ENCODE peak calls at places on chromosomes 11 and 22, in four cellular contexts. One of them, this sample, is unnamed.

GRCh38 chr11:87265132-87265531 is 227.4 kb downstream of the TMEM135 start:
- DNase-seq in cardiac muscle cell: no peak
- DNase-seq in prostate gland: no peak
- DNase-seq in CD8-positive, alpha-beta memory T cell: no peak
- DNase-seq in this sample: no peak

GRCh38 chr11:19605500-19606371 is 106.9 kb upstream of the NAV2 start:
- DNase-seq in CD8-positive, alpha-beta memory T cell: no peak
- DNase-seq in cardiac muscle cell: no peak
- DNase-seq in prostate gland: peak; percentile 30
- DNase-seq in this sample: no peak

GRCh38 chr22:44091021-44091721 is 67.1 kb downstream of the PARVB start:
- DNase-seq in cardiac muscle cell: peak; percentile 33
- DNase-seq in prostate gland: no peak
- DNase-seq in CD8-positive, alpha-beta memory T cell: no peak
- DNase-seq in this sample: no peak

GRCh38 chr11:17612221-17613188 is 65.4 kb downstream of the OTOG start:
- DNase-seq in prostate gland: no peak
- DNase-seq in cardiac muscle cell: no peak
- DNase-seq in CD8-positive, alpha-beta memory T cell: no peak
- DNase-seq in this sample: no peak

GRCh38 chr11:2209900-2210321 is 38.3 kb upstream of the TH start:
- DNase-seq in cardiac muscle cell: no peak
- DNase-seq in prostate gland: peak; percentile 3
- DNase-seq in CD8-positive, alpha-beta memory T cell: no peak
- DNase-seq in this sample: no peak

GRCh38 chr22:19057539-19057938 is 64.7 kb downstream of the DGCR2 start:
- DNase-seq in prostate gland: no peak
- DNase-seq in CD8-positive, alpha-beta memory T cell: no peak
- DNase-seq in cardiac muscle cell: no peak
- DNase-seq in this sample: no peak

GRCh38 chr22:33940741-33941140 is 20.5 kb upstream of the LARGE1 start:
- DNase-seq in CD8-positive, alpha-beta memory T cell: no peak
- DNase-seq in cardiac muscle cell: no peak
- DNase-seq in prostate gland: no peak
- DNase-seq in this sample: no peak

GRCh38 chr11:2513441-2513840 is 68.6 kb downstream of the KCNQ1 start:
- DNase-seq in prostate gland: no peak
- DNase-seq in cardiac muscle cell: no peak
- DNase-seq in CD8-positive, alpha-beta memory T cell: no peak
- DNase-seq in this sample: no peak

GRCh38 chr11:107849791-107850190 is 8.8 kb downstream of the SLC35F2 start:
- DNase-seq in CD8-positive, alpha-beta memory T cell: no peak
- DNase-seq in cardiac muscle cell: no peak
- DNase-seq in prostate gland: no peak
- DNase-seq in this sample: no peak

GRCh38 chr11:31240340-31240904 is 129.1 kb downstream of the DCDC1 start:
- DNase-seq in prostate gland: peak; percentile 5
- DNase-seq in CD8-positive, alpha-beta memory T cell: no peak
- DNase-seq in cardiac muscle cell: peak; percentile 70
- DNase-seq in this sample: peak; percentile 32

DNA sequence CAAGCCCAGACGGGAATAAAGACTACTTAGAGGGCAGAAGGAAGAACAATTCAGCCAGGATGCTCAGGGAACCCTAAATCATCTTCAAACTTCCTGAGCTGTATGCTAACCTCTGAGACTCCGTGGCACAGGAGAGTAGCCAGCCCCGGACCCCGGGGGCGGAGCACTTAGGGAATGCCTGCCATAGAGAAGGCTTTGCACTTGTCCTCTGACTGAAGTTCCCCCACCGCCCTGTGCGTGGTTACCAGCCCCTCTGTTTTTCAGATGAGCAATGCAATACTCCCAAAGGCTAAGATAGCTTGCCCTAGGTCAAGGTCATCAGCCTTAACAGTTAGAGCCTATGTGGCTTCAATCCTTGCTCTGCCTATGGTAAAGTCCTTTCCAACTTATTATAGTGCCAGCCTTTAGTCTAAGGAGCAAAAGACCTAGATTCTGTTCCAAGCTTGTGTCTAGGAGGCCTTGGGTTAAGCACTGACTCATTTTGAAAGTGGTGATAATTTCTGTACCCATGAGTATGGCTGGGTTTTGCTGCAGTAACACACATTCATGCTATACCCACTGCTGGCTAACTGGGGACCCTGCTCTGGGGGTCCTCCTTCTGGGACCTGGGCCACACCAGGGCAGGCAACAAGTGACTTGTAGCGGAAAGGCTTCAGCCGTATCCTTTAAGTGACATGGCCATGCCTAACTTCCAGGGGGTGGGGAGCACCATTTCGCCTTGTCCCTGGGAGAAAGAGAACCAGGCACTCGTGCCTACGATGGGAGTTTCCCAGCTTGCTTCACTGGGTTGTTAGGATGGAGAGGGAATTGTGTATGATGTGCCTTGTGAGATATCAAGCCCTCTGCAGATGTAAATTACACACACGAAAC is 151.1 kb downstream of the CACNA1I start:
- DNase-seq in prostate gland: no peak
- DNase-seq in CD8-positive, alpha-beta memory T cell: no peak
- DNase-seq in cardiac muscle cell: no peak
- DNase-seq in this sample: no peak
- H3K4me1 ChIP-seq in prostate gland: no peaks in the 10 kb centered on the region
- H3K4me1 ChIP-seq in CD8-positive, alpha-beta memory T cell: no peaks in the 10 kb centered on the region
- H3K4me1 ChIP-seq in cardiac muscle cell: peaks cover 8% of the 10 kb centered on the region
- H3K4me1 ChIP-seq in this sample: no peaks in the 10 kb centered on the region

DNA sequence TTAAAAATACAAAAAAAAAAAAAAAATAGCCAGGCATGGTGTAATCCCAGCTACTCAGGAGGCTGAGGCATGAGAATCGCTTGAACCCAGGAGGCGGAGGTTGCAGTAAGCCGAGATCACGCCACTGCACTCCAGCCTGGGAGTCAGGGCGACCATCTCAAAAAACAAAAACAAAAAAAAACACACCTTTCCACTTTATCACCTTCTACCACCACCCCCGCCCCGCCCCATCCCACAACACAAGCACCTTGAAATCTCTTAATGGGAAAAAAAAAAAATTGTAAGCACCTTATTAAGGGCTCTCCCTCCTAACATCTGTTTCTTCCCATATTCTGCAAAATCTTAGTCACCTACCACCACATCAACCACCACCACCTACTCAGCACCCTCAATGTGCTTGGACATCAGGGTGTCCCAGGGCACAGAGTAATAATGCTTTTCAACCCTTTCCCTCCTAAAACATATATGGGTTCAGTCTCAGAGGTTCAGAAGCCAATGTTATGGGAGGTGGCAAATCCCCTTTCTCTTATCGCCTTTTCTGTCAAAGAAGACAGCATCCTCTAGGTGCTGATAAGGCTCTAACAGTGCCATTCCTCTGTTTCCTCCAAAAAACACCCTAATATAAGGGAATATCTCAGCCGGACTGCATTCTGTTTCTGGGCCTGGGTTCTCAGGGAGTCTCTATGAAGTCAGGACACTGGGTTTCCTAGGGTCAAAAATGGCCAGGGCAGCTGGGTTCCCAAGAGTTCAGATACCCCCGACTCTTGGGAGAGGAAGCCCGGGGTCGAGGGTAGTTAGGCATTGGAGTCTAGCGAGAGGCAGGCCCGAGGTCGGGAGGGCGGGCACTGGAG is 721 bp downstream of the INTS5 start:
- DNase-seq in cardiac muscle cell: no peak
- DNase-seq in CD8-positive, alpha-beta memory T cell: peak; percentile 65
- DNase-seq in prostate gland: no peak
- DNase-seq in this sample: no peak
- H3K27ac ChIP-seq in cardiac muscle cell: peak overlapping the region; percentile 90
- H3K27ac ChIP-seq in CD8-positive, alpha-beta memory T cell: peak overlapping the region; percentile 87
- H3K27ac ChIP-seq in prostate gland: peak overlapping the region; percentile 88
- H3K27ac ChIP-seq in this sample: peak overlapping the region; percentile 67

DNA sequence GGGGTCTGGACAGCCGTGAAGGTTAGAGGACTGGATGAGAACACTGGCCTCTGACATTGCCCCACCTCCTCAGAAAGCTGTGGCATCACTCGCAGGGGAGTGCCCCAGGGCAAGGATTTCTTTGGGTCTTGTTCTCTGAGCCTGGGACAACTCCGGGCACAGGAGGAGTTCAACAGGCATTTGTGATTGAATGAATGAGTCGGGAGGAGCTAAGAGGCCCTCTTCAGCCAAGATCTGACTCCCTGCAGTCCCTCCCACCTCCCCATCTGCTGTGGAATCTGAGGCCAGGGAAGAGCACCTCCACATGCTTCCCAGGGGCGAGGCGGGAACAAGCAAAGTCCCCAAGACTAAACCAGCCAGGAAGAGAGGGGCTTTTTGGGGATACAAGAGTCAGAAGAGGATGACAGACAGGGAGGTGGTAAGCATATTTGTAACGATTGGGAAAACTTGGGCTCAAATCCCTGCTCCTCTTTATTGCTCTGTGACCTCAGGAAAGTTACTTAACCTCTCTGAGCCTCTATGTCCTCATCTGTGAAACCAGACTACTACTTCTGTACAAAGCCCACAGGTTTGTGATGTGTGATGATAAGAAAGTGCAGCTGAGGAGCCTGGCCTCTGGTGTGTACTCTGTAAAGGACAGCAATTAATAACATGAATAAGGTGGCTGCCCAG is 6.4 kb downstream of the TP53I11 start:
- DNase-seq in prostate gland: no peak
- DNase-seq in cardiac muscle cell: no peak
- DNase-seq in CD8-positive, alpha-beta memory T cell: no peak
- DNase-seq in this sample: no peak
- H3K4me1 ChIP-seq in prostate gland: no peaks in the 10 kb centered on the region
- H3K4me1 ChIP-seq in cardiac muscle cell: peaks cover 16% of the 10 kb centered on the region
- H3K4me1 ChIP-seq in CD8-positive, alpha-beta memory T cell: peaks cover 9% of the 10 kb centered on the region
- H3K4me1 ChIP-seq in this sample: peaks cover 3% of the 10 kb centered on the region

GRCh38 chr11:96168623-96169022 is 174.4 kb downstream of the MAML2 start:
- DNase-seq in prostate gland: peak; percentile 43
- DNase-seq in CD8-positive, alpha-beta memory T cell: no peak
- DNase-seq in cardiac muscle cell: no peak
- DNase-seq in this sample: no peak
- H3K27ac ChIP-seq in prostate gland: peak overlapping the region; percentile 17
- H3K27ac ChIP-seq in CD8-positive, alpha-beta memory T cell: no peak overlapping the region
- H3K27ac ChIP-seq in cardiac muscle cell: no peak overlapping the region
- H3K27ac ChIP-seq in this sample: no peak overlapping the region

DNA sequence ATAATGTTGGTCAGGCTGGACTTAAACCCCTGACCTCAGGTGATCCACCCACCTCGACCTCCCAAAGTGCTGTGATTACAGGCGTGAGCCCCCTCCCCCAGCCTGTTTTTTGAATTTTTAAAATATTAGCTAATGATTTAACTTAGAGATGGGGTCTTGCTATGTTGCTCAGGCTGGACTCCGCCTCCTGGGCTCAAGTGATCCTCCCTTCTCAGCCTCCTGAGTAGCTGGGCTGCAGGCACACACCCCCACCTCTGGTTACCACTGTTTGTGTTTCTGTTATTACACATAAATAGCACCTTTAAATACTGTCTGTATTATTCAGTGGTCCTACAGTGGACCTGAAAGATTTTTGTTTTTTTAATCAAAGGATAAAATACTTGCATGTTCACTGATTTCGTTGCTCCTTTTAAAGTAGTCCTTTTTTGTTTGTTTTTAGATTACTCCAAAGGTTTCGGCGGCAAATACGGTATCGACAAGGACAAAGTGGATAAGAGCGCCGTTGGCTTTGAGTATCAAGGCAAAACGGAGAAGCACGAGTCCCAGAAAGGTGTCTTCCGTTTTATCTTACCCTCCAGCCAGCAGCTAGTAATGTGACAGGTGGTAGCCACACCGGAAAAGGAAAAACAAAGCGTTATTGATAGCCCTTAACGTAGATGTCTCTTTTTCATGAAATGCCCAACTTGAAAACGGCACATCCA is 21.1 kb downstream of the CTTN start:
- DNase-seq in CD8-positive, alpha-beta memory T cell: no peak
- DNase-seq in cardiac muscle cell: no peak
- DNase-seq in prostate gland: no peak
- DNase-seq in this sample: no peak
- H3K4me1 ChIP-seq in CD8-positive, alpha-beta memory T cell: peaks cover 1% of the 10 kb centered on the region
- H3K4me1 ChIP-seq in cardiac muscle cell: no peaks in the 10 kb centered on the region
- H3K4me1 ChIP-seq in prostate gland: no peaks in the 10 kb centered on the region
- H3K4me1 ChIP-seq in this sample: no peaks in the 10 kb centered on the region

GRCh38 chr11:64448599-64449380 is 89.8 kb downstream of the RPS6KA4 start:
- DNase-seq in cardiac muscle cell: peak; percentile 92
- DNase-seq in prostate gland: peak; percentile 73
- DNase-seq in CD8-positive, alpha-beta memory T cell: peak; percentile 56
- DNase-seq in this sample: peak; percentile 95
- H3K27ac ChIP-seq in cardiac muscle cell: no peak overlapping the region
- H3K27ac ChIP-seq in prostate gland: peak overlapping the region; percentile 65
- H3K27ac ChIP-seq in CD8-positive, alpha-beta memory T cell: no peak overlapping the region
- H3K27ac ChIP-seq in this sample: peak overlapping the region; percentile 50

GRCh38 chr11:113188433-113188834 is 125.9 kb upstream of the TTC12 start:
- DNase-seq in CD8-positive, alpha-beta memory T cell: no peak
- DNase-seq in prostate gland: no peak
- DNase-seq in cardiac muscle cell: no peak
- DNase-seq in this sample: no peak
- H3K4me1 ChIP-seq in CD8-positive, alpha-beta memory T cell: no peaks in the 10 kb centered on the region
- H3K4me1 ChIP-seq in prostate gland: no peaks in the 10 kb centered on the region
- H3K4me1 ChIP-seq in cardiac muscle cell: peaks cover 26% of the 10 kb centered on the region
- H3K4me1 ChIP-seq in this sample: peaks cover 15% of the 10 kb centered on the region

GRCh38 chr22:38257170-38257569 is 15.6 kb downstream of the TMEM184B start:
- DNase-seq in CD8-positive, alpha-beta memory T cell: no peak
- DNase-seq in cardiac muscle cell: no peak
- DNase-seq in prostate gland: no peak
- DNase-seq in this sample: no peak
- H3K27ac ChIP-seq in CD8-positive, alpha-beta memory T cell: no peak overlapping the region
- H3K27ac ChIP-seq in cardiac muscle cell: peak overlapping the region; percentile 86
- H3K27ac ChIP-seq in prostate gland: peak overlapping the region; percentile 85
- H3K27ac ChIP-seq in this sample: no peak overlapping the region